ENCODE peak calls at places on chromosomes 6 and 20, in four cellular contexts. E, H, C and V are unnamed samples.

GRCh38 chr6:158110986-158111385 is 57.1 kb downstream of the SERAC1 start:
- DNase-seq in E (no peak), H (no peak), C (no peak), V (no peak)

GRCh38 chr6:2773450-2773849 is 8.3 kb downstream of the WRNIP1 start:
- DNase-seq in E (no peak), H (no peak), C (no peak), V (no peak)

GRCh38 chr6:100823041-100823440 is 58.1 kb downstream of the ASCC3 start:
- DNase-seq in E (no peak), H (no peak), C (no peak), V (no peak)

GRCh38 chr6:133130863-133131262 is 110.3 kb upstream of the EYA4 start:
- DNase-seq in E (no peak), H (peak), C (peak), V (no peak)

GRCh38 chr6:5950448-5950847 is 56.3 kb downstream of the NRN1 start:
- DNase-seq in E (peak), H (no peak), C (peak), V (no peak)

GRCh38 chr6:1856381-1856780 is 246.7 kb downstream of the FOXC1 start:
- DNase-seq in E (no peak), H (no peak), C (peak), V (no peak)

GRCh38 chr6:33264015-33264414 is 7.7 kb downstream of the VPS52 start:
- DNase-seq in E (no peak), H (no peak), C (no peak), V (no peak)

GRCh38 chr6:94510877-94511276 is 1066.5 kb upstream of the MANEA start:
- DNase-seq in E (no peak), H (no peak), C (no peak), V (no peak)

GRCh38 chr6:24537082-24537699 is 42.4 kb downstream of the ALDH5A1 start:
- DNase-seq in E (no peak), H (no peak), C (no peak), V (no peak)

GRCh38 chr6:127031511-127031910 is 87.0 kb upstream of the RSPO3 start:
- DNase-seq in E (no peak), H (no peak), C (no peak), V (no peak)

GRCh38 chr6:130362128-130362527 is 3.7 kb upstream of the TMEM200A start:
- DNase-seq in E (peak), H (no peak), C (peak), V (no peak)

GRCh38 chr6:88780714-88781389 is 182.6 kb downstream of the RNGTT start:
- DNase-seq in E (peak), H (no peak), C (peak), V (no peak)

GRCh38 chr6:158431560-158431959 is 119.3 kb downstream of the TULP4 start:
- DNase-seq in E (no peak), H (no peak), C (no peak), V (no peak)

GRCh38 chr20:64106981-64107735 is at the start of gene NPBWR2:
- DNase-seq in E (peak), H (peak), C (no peak), V (no peak)

GRCh38 chr20:10637563-10637962 is 36.2 kb downstream of the JAG1 start:
- DNase-seq in E (peak), H (no peak), C (no peak), V (peak)

GRCh38 chr20:61980647-61981583 is 84.8 kb downstream of the TAF4 start:
- DNase-seq in E (peak), H (no peak), C (peak), V (no peak)

GRCh38 chr6:42781811-42782688 is at the start of gene BICRAL:
- DNase-seq in E (peak), H (peak), C (peak), V (peak)

GRCh38 chr6:3247255-3248146 is 11.2 kb upstream of the PSMG4 start:
- DNase-seq in E (peak), H (no peak), C (peak), V (no peak)

GRCh38 chr20:38748863-38749153 is 548 bp downstream of the ACTR5 start:
- DNase-seq in E (no peak), H (no peak), C (peak), V (no peak)

GRCh38 chr20:58553166-58553696 is 38.0 kb upstream of the APCDD1L start:
- DNase-seq in E (no peak), H (no peak), C (no peak), V (peak)

GRCh38 chr6:142925575-142926110 is 19.3 kb downstream of the HIVEP2 start:
- DNase-seq in E (no peak), H (no peak), C (peak), V (no peak)

GRCh38 chr6:2157441-2158127 is 87.8 kb downstream of the GMDS start:
- DNase-seq in E (no peak), H (no peak), C (no peak), V (no peak)